ENCODE peak calls at places on chromosome 7, in six cellular contexts. E, G, W, H, B and O are unnamed samples.

GRCh38 chr7:22841954-22842353 is 19.3 kb upstream of the TOMM7 start:
- DNase-seq in G (peak; percentile 51), W (no peak), B (no peak), E (no peak), H (no peak), O (peak; percentile 62)

GRCh38 chr7:79118143-79118542 is 335.3 kb downstream of the MAGI2 start:
- DNase-seq in G (peak; percentile 23), H (no peak), B (no peak), W (no peak), E (no peak), O (no peak)

GRCh38 chr7:29564455-29565185 is 985 bp downstream of the PRR15 start:
- DNase-seq in H (peak; percentile 74), G (peak; percentile 60), W (peak; percentile 93), E (peak; percentile 81), B (peak; percentile 48), O (peak; percentile 94)

GRCh38 chr7:45292481-45292880 is 134.9 kb downstream of the RAMP3 start:
- DNase-seq in B (no peak), H (no peak), W (no peak), G (no peak), E (no peak), O (no peak)

GRCh38 chr7:69932034-69932628 is 333.9 kb downstream of the AUTS2 start:
- DNase-seq in E (peak; percentile 37), G (peak; percentile 12), H (peak; percentile 61), W (peak; percentile 54), B (peak; percentile 80), O (peak; percentile 39)

GRCh38 chr7:95718556-95719410 is 53.6 kb upstream of the DYNC1I1 start:
- DNase-seq in G (peak; percentile 12), E (peak; percentile 52), W (peak; percentile 34), B (peak; percentile 68), H (no peak), O (peak; percentile 43)

GRCh38 chr7:72444023-72444776 is 32.1 kb upstream of the CALN1 start:
- DNase-seq in E (no peak), G (no peak), W (peak; percentile 46), B (peak; percentile 15), H (peak; percentile 21), O (no peak)

GRCh38 chr7:29989257-29989995 is at the start of gene SCRN1:
- DNase-seq in E (peak; percentile 27), G (peak; percentile 50), H (peak; percentile 84), W (peak; percentile 36), B (peak; percentile 80), O (peak; percentile 90)

GRCh38 chr7:40673285-40673684 is 538.5 kb downstream of the SUGCT start:
- DNase-seq in G (peak; percentile 87), W (peak; percentile 26), B (no peak), H (no peak), E (peak; percentile 85), O (peak; percentile 63)